ENCODE peak calls at places on chromosomes 2 and 18, in seven cellular contexts. Y is K562, U is pancreas, V is neural progenitor cell, D is body of pancreas, F is SK-N-SH, G is cardiac muscle cell. X is an unnamed sample. For H3K4me1, the result is how much of the 10 kb centered on the place peaks cover.

GRCh38 chr2:120543899-120544298 is 191.8 kb upstream of the GLI2 start:
- DNase-seq in Y (no peak), U (no peak), V (no peak), D (no peak), F (no peak), G (no peak), X (no peak)

GRCh38 chr2:25226827-25227226 is 58.4 kb upstream of the POMC start:
- DNase-seq in Y (peak), U (no peak), V (no peak), D (no peak), F (no peak), G (no peak), X (no peak)

GRCh38 chr2:159648643-159649042 is 32.3 kb upstream of the BAZ2B start:
- DNase-seq in Y (no peak), U (no peak), V (no peak), D (no peak), F (no peak), G (no peak), X (no peak)

GRCh38 chr2:68447118-68447517 is 20.0 kb downstream of the FBXO48 start:
- DNase-seq in Y (no peak), U (no peak), V (no peak), D (no peak), F (no peak), G (no peak), X (no peak)

GRCh38 chr2:28454016-28454930 is 41.6 kb upstream of the PLB1 start:
- DNase-seq in Y (no peak), U (no peak), V (no peak), D (no peak), F (no peak), G (no peak), X (no peak)

GRCh38 chr2:68278169-68278568 is 25.8 kb upstream of the PPP3R1 start:
- DNase-seq in Y (no peak), U (no peak), V (no peak), D (no peak), F (no peak), G (no peak), X (no peak)

GRCh38 chr2:8142456-8142855 is 539.4 kb upstream of the ID2 start:
- DNase-seq in Y (no peak), U (no peak), V (no peak), D (no peak), F (no peak), G (no peak), X (no peak)

GRCh38 chr2:178194600-178195389 is 483 bp downstream of the OSBPL6 start:
- DNase-seq in Y (peak), U (peak), V (peak), D (peak), F (peak), G (peak), X (no peak)

GRCh38 chr2:221779614-221780067 is 207.5 kb upstream of the EPHA4 start:
- DNase-seq in Y (no peak), U (no peak), V (no peak), D (no peak), F (no peak), G (peak), X (no peak)

GRCh38 chr18:39039828-39040227 is 1474.2 kb upstream of the CELF4 start:
- DNase-seq in Y (no peak), U (no peak), V (no peak), D (no peak), F (no peak), G (no peak), X (no peak)

GRCh38 chr2:225164406-225165048 is 122.3 kb upstream of the DOCK10 start:
- DNase-seq in Y (no peak), U (no peak), V (no peak), D (no peak), F (no peak), G (peak), X (no peak)

GRCh38 chr2:36507408-36507812 is 90.6 kb downstream of the FEZ2 start:
- DNase-seq in Y (peak), U (no peak), V (peak), D (peak), F (peak), G (peak), X (no peak)

GRCh38 chr18:68769423-68769822 is 28.5 kb upstream of the CCDC102B start:
- DNase-seq in Y (no peak), U (no peak), V (no peak), D (peak), F (no peak), G (peak), X (no peak)

GRCh38 chr2:224027912-224028311 is 11.2 kb downstream of the SERPINE2 start:
- DNase-seq in Y (no peak), U (no peak), V (no peak), D (no peak), F (no peak), G (no peak), X (no peak)

GRCh38 chr18:60466671-60467070 is 94.1 kb upstream of the MC4R start:
- DNase-seq in Y (no peak), U (no peak), V (no peak), D (no peak), F (no peak), G (peak), X (no peak)

GRCh38 chr2:198695879-198696278 is 761.9 kb downstream of the SATB2 start:
- DNase-seq in Y (no peak), U (no peak), V (no peak), D (no peak), F (no peak), G (no peak), X (no peak)

GRCh38 chr2:199302851-199303250 is 154.9 kb downstream of the SATB2 start:
- DNase-seq in Y (no peak), U (no peak), V (no peak), D (no peak), F (no peak), G (peak), X (no peak)

GRCh38 chr2:27889774-27890145 is 427 bp downstream of the RBKS start:
- DNase-seq in Y (no peak), U (no peak), V (no peak), D (peak), F (no peak), G (peak), X (no peak)

GRCh38 chr2:72719416-72719815 is 106.4 kb downstream of the EXOC6B start:
- DNase-seq in Y (no peak), U (no peak), V (peak), D (no peak), F (no peak), G (peak), X (no peak)

GRCh38 chr2:224278531-224278930 is 123.4 kb downstream of the FAM124B start:
- DNase-seq in Y (no peak), U (no peak), V (no peak), D (no peak), F (no peak), G (no peak), X (no peak)

GRCh38 chr18:47632970-47633635 is 297.4 kb downstream of the SMAD2 start:
- DNase-seq in Y (no peak), U (no peak), V (no peak), D (no peak), F (peak), G (no peak), X (no peak)

GRCh38 chr2:102055346-102055975 is 63.7 kb downstream of the IL1R2 start:
- DNase-seq in Y (no peak), U (no peak), V (no peak), D (no peak), F (no peak), G (peak), X (no peak)

GRCh38 chr2:145284551-145284950 is 764.6 kb upstream of the ZEB2 start:
- DNase-seq in Y (no peak), U (no peak), V (no peak), D (no peak), F (no peak), G (no peak), X (no peak)

GRCh38 chr2:239932881-239933735 is 92.0 kb downstream of the NDUFA10 start:
- DNase-seq in Y (no peak), U (peak), V (no peak), D (no peak), F (no peak), G (no peak), X (no peak)

GRCh38 chr2:40218679-40219078 is 233.2 kb downstream of the SLC8A1 start:
- DNase-seq in Y (no peak), U (peak), V (no peak), D (peak), F (no peak), G (peak), X (no peak)

GRCh38 chr2:216221806-216222205 is 112.7 kb downstream of the XRCC5 start:
- DNase-seq in Y (no peak), U (no peak), V (no peak), D (no peak), F (no peak), G (peak), X (no peak)

GRCh38 chr2:219183151-219183757 is 5.2 kb downstream of the RETREG2 start:
- DNase-seq in Y (no peak), U (no peak), V (no peak), D (no peak), F (no peak), G (no peak), X (no peak)

GRCh38 chr2:202721621-202722020 is 86.9 kb downstream of the FAM117B start:
- DNase-seq in Y (no peak), U (no peak), V (no peak), D (no peak), F (no peak), G (peak), X (no peak)

GRCh38 chr18:55473078-55473477 is 114.9 kb downstream of the TCF4 start:
- DNase-seq in Y (no peak), U (no peak), V (peak), D (no peak), F (no peak), G (no peak), X (no peak)

GRCh38 chr2:216787851-216788250 is 72.0 kb downstream of the TNP1 start:
- DNase-seq in Y (no peak), U (no peak), V (peak), D (no peak), F (no peak), G (no peak), X (no peak)

GRCh38 chr2:216283038-216283900 is 89.0 kb downstream of the MARCHF4 start:
- DNase-seq in Y (peak), U (no peak), V (peak), D (peak), F (peak), G (no peak), X (no peak)

GRCh38 chr2:168053676-168054075 is 193.7 kb downstream of the STK39 start:
- DNase-seq in Y (no peak), U (no peak), V (no peak), D (no peak), F (peak), G (no peak), X (no peak)

GRCh38 chr2:205734436-205734835 is 52.1 kb downstream of the NRP2 start:
- DNase-seq in Y (peak), U (no peak), V (peak), D (peak), F (peak), G (peak), X (no peak)

GRCh38 chr2:43707255-43707654 is 31.0 kb upstream of the C1GALT1C1L start:
- DNase-seq in Y (peak), U (no peak), V (no peak), D (peak), F (no peak), G (peak), X (no peak)

GRCh38 chr2:170766693-170767092 is 3.5 kb upstream of the ERICH2 start:
- DNase-seq in Y (no peak), U (no peak), V (no peak), D (no peak), F (no peak), G (no peak), X (no peak)

GRCh38 chr18:43486462-43486861 is 209.2 kb upstream of the SYT4 start:
- DNase-seq in Y (no peak), U (no peak), V (peak), D (peak), F (no peak), G (no peak), X (no peak)

GRCh38 chr2:216348909-216349308 is 23.4 kb downstream of the MARCHF4 start:
- DNase-seq in Y (no peak), U (no peak), V (no peak), D (no peak), F (no peak), G (peak), X (no peak)

GRCh38 chr2:26396734-26397298 is 4.9 kb upstream of the DRC1 start:
- DNase-seq in Y (peak), U (no peak), V (no peak), D (no peak), F (no peak), G (no peak), X (peak)

GRCh38 chr18:57790316-57790715 is 12.8 kb downstream of the ATP8B1 start:
- DNase-seq in Y (no peak), U (no peak), V (no peak), D (no peak), F (no peak), G (no peak), X (no peak)
- H3K4me1 ChIP-seq in Y (under half), U (under half), V (under half), D (half or more), F (half or more), G (under half), X (under half)

GRCh38 chr2:86045541-86045940 is 60.1 kb downstream of the POLR1A start:
- DNase-seq in Y (no peak), U (no peak), V (no peak), D (no peak), F (no peak), G (no peak), X (no peak)
- H3K4me1 ChIP-seq in Y (under half), U (under half), V (under half), D (under half), F (under half), G (under half), X (under half)

DNA sequence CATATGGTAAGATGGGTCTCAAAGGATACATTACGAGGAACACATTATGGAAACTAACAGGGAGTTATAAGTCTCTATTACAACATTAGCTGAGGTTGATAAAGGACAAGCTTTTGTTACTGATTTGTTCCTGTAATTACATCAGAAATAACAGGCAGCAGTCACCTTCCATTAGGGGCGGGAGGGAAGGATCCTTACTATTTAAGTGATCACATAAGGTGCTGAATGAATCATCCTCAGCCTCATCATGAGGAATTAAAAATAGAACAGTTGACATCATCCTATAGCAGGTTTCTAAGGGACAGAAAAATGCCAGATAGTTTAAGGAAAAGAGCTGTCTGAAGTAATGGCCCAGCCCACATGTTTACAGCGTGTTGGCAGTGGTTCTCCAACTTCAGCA is 86.9 kb upstream of the MGAT5 start:
- DNase-seq in Y (no peak), U (no peak), V (no peak), D (no peak), F (no peak), G (no peak), X (no peak)
- H3K4me1 ChIP-seq in Y (under half), U (under half), V (under half), D (under half), F (under half), G (under half), X (under half)

GRCh38 chr2:227006189-227006897 is 157.7 kb downstream of the COL4A4 start:
- DNase-seq in Y (no peak), U (no peak), V (no peak), D (no peak), F (no peak), G (no peak), X (no peak)

GRCh38 chr2:226999676-227000075 is 163.8 kb downstream of the RHBDD1 start:
- DNase-seq in Y (no peak), U (no peak), V (no peak), D (no peak), F (no peak), G (peak), X (no peak)

GRCh38 chr2:227007940-227008339 is 156.1 kb downstream of the COL4A4 start:
- DNase-seq in Y (no peak), U (no peak), V (no peak), D (no peak), F (no peak), G (no peak), X (no peak)

GRCh38 chr2:227000123-227000522 is 163.9 kb downstream of the COL4A4 start:
- DNase-seq in Y (no peak), U (no peak), V (no peak), D (no peak), F (no peak), G (no peak), X (no peak)

DNA sequence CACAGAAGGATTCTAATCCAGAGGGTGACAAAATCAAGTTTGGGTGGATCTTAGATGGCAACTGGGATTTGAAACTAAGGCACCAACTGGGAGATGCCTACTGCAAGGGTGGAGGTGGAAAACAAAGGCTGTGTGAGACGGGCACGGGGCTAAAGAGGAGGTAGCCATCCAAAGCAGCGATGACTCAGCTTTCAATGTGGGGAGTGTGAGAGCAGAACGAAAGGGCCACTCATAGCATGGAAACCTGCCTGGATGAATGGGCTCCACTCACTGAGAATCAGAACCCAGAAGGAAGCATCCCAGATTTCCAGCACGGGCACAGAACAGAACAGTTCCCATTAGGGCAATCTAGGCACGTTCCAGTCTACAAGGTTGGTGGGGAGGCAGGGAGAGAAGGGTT is 159.5 kb downstream of the COL4A4 start:
- DNase-seq in Y (no peak), U (no peak), V (no peak), D (no peak), F (no peak), G (no peak), X (no peak)
- H3K4me1 ChIP-seq in Y (under half), U (under half), V (under half), D (under half), F (under half), G (under half), X (under half)

GRCh38 chr18:36692331-36692730 is 136.5 kb downstream of the TPGS2 start:
- DNase-seq in Y (no peak), U (no peak), V (no peak), D (no peak), F (peak), G (no peak), X (no peak)

GRCh38 chr18:36692909-36693308 is 135.9 kb downstream of the TPGS2 start:
- DNase-seq in Y (no peak), U (no peak), V (no peak), D (no peak), F (peak), G (no peak), X (no peak)

GRCh38 chr18:36697905-36698304 is 130.9 kb downstream of the TPGS2 start:
- DNase-seq in Y (no peak), U (no peak), V (no peak), D (no peak), F (no peak), G (peak), X (no peak)

GRCh38 chr18:36695806-36696205 is 133.0 kb downstream of the TPGS2 start:
- DNase-seq in Y (no peak), U (no peak), V (no peak), D (no peak), F (no peak), G (no peak), X (no peak)

GRCh38 chr18:36693931-36694661 is 134.7 kb downstream of the TPGS2 start:
- DNase-seq in Y (no peak), U (no peak), V (no peak), D (no peak), F (no peak), G (no peak), X (no peak)
- H3K4me1 ChIP-seq in Y (under half), U (under half), V (under half), D (under half), F (under half), G (under half), X (under half)